ENCODE peak calls at places on chromosomes 11 and 22, in ten cellular contexts. C is Peyer's patch, P is HepG2, W is tibial nerve, V is A549, L is heart left ventricle, Q is IMR-90, Y is lower leg skin, H is suprapubic skin, G is transverse colon. F is an unnamed sample.

GRCh38 chr11:73995247-73995646 is 12.6 kb upstream of the UCP2 start:
- DNase-seq in C (no peak), L (no peak), Q (peak), W (no peak), Y (no peak), G (no peak), P (no peak), V (no peak), H (no peak), F (no peak)

GRCh38 chr11:122271747-122272146 is 155.7 kb upstream of the BLID start:
- DNase-seq in V (no peak), C (no peak), Y (no peak), W (no peak), P (no peak), Q (no peak), G (no peak), H (no peak), L (no peak), F (no peak)

GRCh38 chr11:59783632-59784090 is 26.9 kb downstream of the MRPL16 start:
- DNase-seq in W (no peak), C (no peak), H (no peak), G (no peak), Q (no peak), L (no peak), V (no peak), Y (no peak), P (no peak), F (no peak)

GRCh38 chr11:34837246-34837856 is 78.8 kb downstream of the APIP start:
- DNase-seq in H (no peak), Q (no peak), G (no peak), Y (no peak), W (no peak), L (no peak), V (no peak), P (peak), C (no peak), F (no peak)

GRCh38 chr11:68840661-68841653 is 759 bp downstream of the CPT1A start:
- DNase-seq in L (peak), H (no peak), W (peak), P (no peak), V (no peak), C (peak), G (peak), Q (peak), Y (peak), F (no peak)

GRCh38 chr11:131951146-131951545 is 580.7 kb downstream of the NTM start:
- DNase-seq in L (no peak), W (no peak), H (no peak), Y (no peak), V (no peak), P (no peak), C (no peak), Q (no peak), G (no peak), F (no peak)

GRCh38 chr11:76664578-76665061 is 5.9 kb downstream of the LRRC32 start:
- DNase-seq in W (no peak), G (peak), H (peak), Q (no peak), P (no peak), L (peak), V (no peak), C (peak), Y (peak), F (no peak)

GRCh38 chr11:46827995-46828394 is 18.1 kb downstream of the CKAP5 start:
- DNase-seq in Q (peak), V (no peak), P (no peak), Y (no peak), W (no peak), H (no peak), C (no peak), L (no peak), G (no peak), F (no peak)

GRCh38 chr22:21961886-21962654 is 9.4 kb upstream of the PPM1F start:
- DNase-seq in G (no peak), P (no peak), Q (peak), L (peak), C (no peak), W (no peak), Y (no peak), H (no peak), V (no peak), F (no peak)

GRCh38 chr11:58914821-58915543 is 24.3 kb upstream of the GLYATL1 start:
- DNase-seq in W (no peak), G (no peak), C (no peak), P (no peak), Q (peak), Y (peak), L (no peak), V (no peak), H (no peak), F (no peak)

GRCh38 chr11:70463478-70464255 is 65.3 kb downstream of the CTTN start:
- DNase-seq in G (no peak), Y (no peak), Q (no peak), W (no peak), H (no peak), P (no peak), C (no peak), V (no peak), L (no peak), F (no peak)

GRCh38 chr11:47261291-47261800 is 3.5 kb downstream of the NR1H3 start:
- DNase-seq in L (no peak), Y (no peak), Q (no peak), C (no peak), W (no peak), V (no peak), H (no peak), G (no peak), P (no peak), F (no peak)

GRCh38 chr22:22897947-22898346 is 10.3 kb downstream of the IGLL5 start:
- DNase-seq in Y (peak), Q (no peak), H (peak), L (no peak), V (no peak), C (no peak), G (no peak), P (no peak), W (no peak), F (no peak)

GRCh38 chr11:107882095-107882820 is 23.7 kb upstream of the SLC35F2 start:
- DNase-seq in W (no peak), Y (peak), G (no peak), L (no peak), V (no peak), Q (no peak), H (peak), C (no peak), P (no peak), F (no peak)

GRCh38 chr11:78961938-78962701 is 387.5 kb upstream of the NARS2 start:
- DNase-seq in H (no peak), G (no peak), V (no peak), W (no peak), C (no peak), P (no peak), L (no peak), Q (peak), Y (peak), F (no peak)

GRCh38 chr11:15750535-15751297 is 605.6 kb downstream of the SOX6 start:
- DNase-seq in P (no peak), H (no peak), V (no peak), Y (no peak), W (no peak), Q (no peak), C (no peak), G (no peak), L (no peak), F (no peak)

GRCh38 chr11:111635706-111636045 is 33.4 kb downstream of the SIK2 start:
- DNase-seq in L (peak), Y (no peak), V (no peak), P (no peak), W (no peak), G (peak), Q (peak), C (no peak), H (no peak), F (no peak)

GRCh38 chr11:111305403-111305802 is 7.1 kb downstream of the POU2AF3 start:
- DNase-seq in L (no peak), H (no peak), C (no peak), V (no peak), Y (no peak), P (no peak), W (no peak), G (no peak), Q (no peak), F (no peak)

GRCh38 chr11:62806611-62807121 is 1.4 kb upstream of the NXF1 start:
- DNase-seq in G (peak), P (no peak), C (no peak), Q (peak), L (peak), Y (no peak), H (no peak), W (no peak), V (no peak), F (no peak)

GRCh38 chr22:19275513-19275912 is 16.0 kb downstream of the CLTCL1 start:
- DNase-seq in Q (no peak), H (no peak), W (no peak), L (no peak), C (no peak), P (no peak), Y (no peak), V (no peak), G (no peak), F (no peak)

GRCh38 chr11:17063171-17064002 is 14.1 kb downstream of the RPS13 start:
- DNase-seq in L (peak), H (no peak), W (no peak), Y (no peak), P (peak), V (peak), C (peak), Q (peak), G (peak), F (no peak)

GRCh38 chr22:32796865-32797573 is 4.5 kb upstream of the TIMP3 start:
- DNase-seq in C (peak), W (peak), V (peak), H (peak), P (peak), Y (peak), L (peak), Q (peak), G (peak), F (no peak)

GRCh38 chr11:120525285-120526085 is 13.9 kb downstream of the GRIK4 start:
- DNase-seq in L (no peak), Y (no peak), V (no peak), G (peak), P (no peak), Q (no peak), W (no peak), C (no peak), H (no peak), F (no peak)
- TF ChIP-seq POLR2A in L (no peak), Y (no peak), V (no peak), G (no peak), P (no peak), Q (no peak), W (no peak), C (no peak), H (no peak), F (no peak)

GRCh38 chr22:50190182-50190951 is 4.7 kb downstream of the TRABD start:
- DNase-seq in L (peak), W (peak), Q (no peak), P (no peak), C (peak), G (peak), V (peak), Y (peak), H (peak), F (no peak)
- H3K4me3 ChIP-seq in L (peak), W (peak), Q (no peak), P (no peak), C (peak), G (peak), V (peak), Y (no peak), H (peak), F (peak)

GRCh38 chr22:40965936-40966557 is 14.9 kb downstream of the RBX1 start:
- DNase-seq in Y (peak), P (no peak), W (no peak), H (no peak), Q (no peak), G (no peak), C (no peak), L (no peak), V (no peak), F (no peak)

GRCh38 chr22:40967120-40967760 is 16.1 kb downstream of the RBX1 start:
- DNase-seq in V (no peak), Q (no peak), L (no peak), C (no peak), W (no peak), Y (peak), G (no peak), P (no peak), H (no peak), F (no peak)

GRCh38 chr22:40966683-40967082 is 15.5 kb downstream of the RBX1 start:
- DNase-seq in H (no peak), P (no peak), W (no peak), G (no peak), V (no peak), Y (peak), L (no peak), C (no peak), Q (no peak), F (no peak)
- TF ChIP-seq POLR2A in H (no peak), P (no peak), W (no peak), G (no peak), V (no peak), Y (no peak), L (no peak), C (no peak), Q (no peak), F (no peak)

GRCh38 chr22:46043339-46043738 is 66.4 kb upstream of the WNT7B start:
- DNase-seq in V (no peak), C (peak), W (no peak), Y (peak), L (no peak), H (peak), Q (no peak), P (no peak), G (no peak), F (no peak)
- H3K4me3 ChIP-seq in V (no peak), C (no peak), W (peak), Y (no peak), L (peak), H (peak), Q (no peak), P (no peak), G (no peak), F (peak)

DNA sequence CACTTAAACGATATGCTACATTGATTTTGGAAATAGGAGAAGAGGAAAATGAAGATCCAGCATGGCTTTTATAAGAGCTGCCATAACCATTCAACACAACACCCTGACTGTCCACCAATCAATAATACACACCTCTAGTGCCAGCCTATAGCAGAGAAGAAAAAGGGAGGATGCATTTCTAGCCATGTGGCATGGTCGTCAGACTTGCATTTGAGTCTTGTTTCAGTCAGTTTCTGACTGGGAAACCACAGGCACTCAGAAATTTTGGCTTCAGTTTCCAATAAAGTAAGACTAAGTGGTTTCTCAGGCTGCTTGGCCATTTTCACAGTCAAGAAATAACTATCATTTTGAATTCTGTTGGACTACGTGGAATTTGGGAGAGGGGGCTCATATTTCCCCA is 523.5 kb upstream of the LRRC4C start:
- DNase-seq in V (no peak), P (no peak), L (no peak), C (no peak), Y (no peak), Q (no peak), H (no peak), W (no peak), G (no peak), F (no peak)
- TF ChIP-seq POLR2A in V (no peak), P (no peak), L (no peak), C (no peak), Y (no peak), Q (no peak), H (no peak), W (no peak), G (no peak), F (no peak)

GRCh38 chr11:13487661-13488030 is 8.2 kb downstream of the PTH start:
- DNase-seq in L (no peak), H (no peak), C (no peak), V (peak), G (no peak), Q (peak), P (peak), W (no peak), Y (no peak), F (no peak)
- H3K4me3 ChIP-seq in L (peak), H (no peak), C (no peak), V (peak), G (no peak), Q (peak), P (peak), W (no peak), Y (no peak), F (no peak)

GRCh38 chr11:2884424-2884815 is 1.2 kb downstream of the CDKN1C start:
- DNase-seq in V (no peak), Q (no peak), W (no peak), Y (no peak), L (peak), H (no peak), P (no peak), G (peak), C (no peak), F (no peak)
- TF ChIP-seq POLR2A in V (no peak), Q (no peak), W (no peak), Y (no peak), L (no peak), H (no peak), P (no peak), G (no peak), C (no peak), F (no peak)

DNA sequence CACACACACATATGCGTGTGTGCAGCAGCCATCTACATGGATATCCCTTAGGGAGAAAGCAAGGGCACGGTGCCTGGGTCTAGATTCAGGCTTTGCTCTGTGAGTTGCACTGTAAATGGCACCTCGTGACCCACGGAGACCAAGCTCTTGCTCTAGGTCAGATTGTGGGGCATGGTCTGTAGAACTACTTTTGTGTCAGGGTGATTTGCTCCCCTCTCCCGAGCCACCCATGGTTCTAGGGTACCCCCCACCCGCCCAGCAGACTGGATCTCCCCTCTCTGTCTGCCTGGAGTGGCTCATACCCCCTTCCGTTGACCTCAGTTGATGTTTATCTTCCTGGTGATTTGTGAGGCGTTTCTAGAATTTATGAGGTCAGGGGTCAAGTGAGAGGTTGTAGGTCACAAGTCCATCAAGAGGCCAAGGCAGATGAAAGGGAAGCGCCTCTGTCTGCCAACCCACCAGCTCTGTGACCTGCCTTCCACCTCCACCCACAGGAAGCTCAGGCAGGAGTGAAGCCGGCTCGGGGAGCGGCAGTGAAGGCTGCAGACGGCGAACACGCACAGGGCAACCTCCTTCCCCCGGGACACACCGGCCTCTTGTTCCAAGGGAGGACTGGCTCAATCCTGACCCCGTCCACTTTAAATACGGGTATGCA is 76.2 kb upstream of the TTLL12 start:
- DNase-seq in P (peak), W (no peak), G (peak), Q (no peak), H (no peak), L (no peak), Y (no peak), C (no peak), V (no peak), F (no peak)
- H3K4me3 ChIP-seq in P (peak), W (no peak), G (no peak), Q (no peak), H (no peak), L (no peak), Y (no peak), C (peak), V (no peak), F (no peak)

GRCh38 chr11:134047586-134047999 is 21.3 kb upstream of the JAM3 start:
- DNase-seq in W (peak), C (no peak), G (peak), L (peak), Y (peak), P (no peak), V (no peak), Q (peak), H (peak), F (no peak)
- TF ChIP-seq POLR2A in W (no peak), C (no peak), G (no peak), L (no peak), Y (no peak), P (no peak), V (no peak), Q (no peak), H (no peak), F (no peak)